ENCODE peak calls at places on chromosomes 11 and 22, in ten cellular contexts. N, P, V, A, O, I, C, T, M and Z are unnamed samples.

GRCh38 chr11:17267576-17267975 is 9.0 kb upstream of the NUCB2 start:
- DNase-seq in N (no peak), P (peak), V (no peak), A (no peak), O (no peak), I (no peak), C (peak), T (no peak), M (peak), Z (peak)

GRCh38 chr11:77093987-77094840 is 8.4 kb upstream of the OMP start:
- DNase-seq in N (no peak), P (no peak), V (no peak), A (no peak), O (no peak), I (no peak), C (no peak), T (no peak), M (peak), Z (no peak)

GRCh38 chr11:38784164-38784563 is 2186.1 kb upstream of the RAG2 start:
- DNase-seq in N (no peak), P (no peak), V (no peak), A (no peak), O (no peak), I (no peak), C (no peak), T (no peak), M (no peak), Z (no peak)

GRCh38 chr11:34940026-34940677 is 23.7 kb downstream of the PDHX start:
- DNase-seq in N (no peak), P (peak), V (no peak), A (no peak), O (no peak), I (no peak), C (peak), T (no peak), M (peak), Z (peak)

GRCh38 chr11:2771758-2772466 is 72.1 kb upstream of the KCNQ1OT1 start:
- DNase-seq in N (peak), P (no peak), V (no peak), A (no peak), O (peak), I (no peak), C (no peak), T (no peak), M (no peak), Z (no peak)

GRCh38 chr22:37549704-37550059 is 10.6 kb upstream of the CDC42EP1 start:
- DNase-seq in N (no peak), P (peak), V (peak), A (no peak), O (no peak), I (peak), C (no peak), T (peak), M (peak), Z (peak)

GRCh38 chr11:27599217-27599616 is 92.6 kb upstream of the LIN7C start:
- DNase-seq in N (no peak), P (no peak), V (no peak), A (no peak), O (no peak), I (no peak), C (no peak), T (no peak), M (no peak), Z (no peak)

GRCh38 chr22:19663286-19663815 is 51.0 kb upstream of the SEPTIN5 start:
- DNase-seq in N (no peak), P (peak), V (no peak), A (no peak), O (no peak), I (peak), C (peak), T (peak), M (peak), Z (peak)

GRCh38 chr11:103418014-103418413 is 308.8 kb downstream of the DYNC2H1 start:
- DNase-seq in N (no peak), P (no peak), V (no peak), A (no peak), O (no peak), I (no peak), C (no peak), T (no peak), M (no peak), Z (no peak)

GRCh38 chr11:69327741-69328191 is 33.8 kb downstream of the MYEOV start:
- DNase-seq in N (no peak), P (no peak), V (no peak), A (no peak), O (no peak), I (no peak), C (no peak), T (no peak), M (no peak), Z (no peak)

GRCh38 chr11:15714641-15715399 is 600.1 kb downstream of the INSC start:
- DNase-seq in N (no peak), P (peak), V (no peak), A (no peak), O (no peak), I (no peak), C (no peak), T (no peak), M (no peak), Z (no peak)

GRCh38 chr22:44249376-44250147 is 63.2 kb downstream of the SHISAL1 start:
- DNase-seq in N (peak), P (no peak), V (no peak), A (no peak), O (no peak), I (no peak), C (no peak), T (no peak), M (no peak), Z (no peak)

GRCh38 chr11:111982019-111982464 is 43.2 kb upstream of the DLAT start:
- DNase-seq in N (peak), P (peak), V (peak), A (peak), O (peak), I (peak), C (peak), T (peak), M (peak), Z (peak)

GRCh38 chr11:126083829-126084607 is 21.4 kb upstream of the CDON start:
- DNase-seq in N (no peak), P (no peak), V (no peak), A (no peak), O (no peak), I (peak), C (peak), T (peak), M (no peak), Z (no peak)

GRCh38 chr11:35845860-35846259 is 98.0 kb upstream of the LDLRAD3 start:
- DNase-seq in N (no peak), P (no peak), V (no peak), A (no peak), O (no peak), I (no peak), C (no peak), T (no peak), M (peak), Z (no peak)

GRCh38 chr11:62923634-62924411 is 2.7 kb upstream of the CHRM1 start:
- DNase-seq in N (no peak), P (no peak), V (no peak), A (no peak), O (peak), I (peak), C (peak), T (peak), M (no peak), Z (no peak)

GRCh38 chr22:48492371-48493320 is 1335.0 kb downstream of the BRD1 start:
- DNase-seq in N (peak), P (peak), V (peak), A (peak), O (peak), I (peak), C (peak), T (peak), M (peak), Z (peak)

GRCh38 chr11:48013269-48013901 is 33.0 kb downstream of the PTPRJ start:
- DNase-seq in N (peak), P (peak), V (no peak), A (no peak), O (peak), I (no peak), C (peak), T (peak), M (no peak), Z (no peak)

GRCh38 chr11:123973816-123974215 is 3.8 kb downstream of the OR10S1 start:
- DNase-seq in N (no peak), P (peak), V (no peak), A (no peak), O (no peak), I (no peak), C (no peak), T (no peak), M (peak), Z (peak)

GRCh38 chr11:66720223-66720898 is 8.7 kb downstream of the SPTBN2 start:
- DNase-seq in N (peak), P (peak), V (no peak), A (no peak), O (peak), I (peak), C (peak), T (peak), M (peak), Z (peak)

GRCh38 chr22:42902875-42903510 is 45.9 kb upstream of the ARFGAP3 start:
- DNase-seq in N (no peak), P (peak), V (peak), A (peak), O (no peak), I (peak), C (no peak), T (no peak), M (peak), Z (peak)

GRCh38 chr11:100709233-100709999 is 22.3 kb downstream of the ARHGAP42 start:
- DNase-seq in N (no peak), P (peak), V (no peak), A (no peak), O (no peak), I (no peak), C (peak), T (no peak), M (peak), Z (peak)

GRCh38 chr11:43852057-43852636 is 28.5 kb upstream of the ALKBH3 start:
- DNase-seq in N (peak), P (peak), V (peak), A (no peak), O (peak), I (peak), C (peak), T (peak), M (peak), Z (peak)

GRCh38 chr11:23991140-23991539 is 505.7 kb upstream of the LUZP2 start:
- DNase-seq in N (no peak), P (peak), V (no peak), A (no peak), O (no peak), I (no peak), C (no peak), T (no peak), M (peak), Z (peak)

GRCh38 chr11:85348945-85349344 is 278.2 kb downstream of the DLG2 start:
- DNase-seq in N (no peak), P (no peak), V (no peak), A (no peak), O (no peak), I (no peak), C (no peak), T (no peak), M (no peak), Z (no peak)

GRCh38 chr11:122745111-122745510 is 89.6 kb downstream of the UBASH3B start:
- DNase-seq in N (no peak), P (peak), V (no peak), A (no peak), O (no peak), I (no peak), C (no peak), T (no peak), M (no peak), Z (no peak)

GRCh38 chr11:94546886-94547285 is 3.2 kb downstream of the FUT4 start:
- DNase-seq in N (no peak), P (no peak), V (no peak), A (no peak), O (peak), I (peak), C (no peak), T (peak), M (no peak), Z (no peak)

GRCh38 chr22:40053460-40053859 is 58.7 kb downstream of the FAM83F start:
- DNase-seq in N (no peak), P (no peak), V (no peak), A (no peak), O (no peak), I (no peak), C (no peak), T (no peak), M (peak), Z (no peak)

GRCh38 chr11:8327761-8328192 is 64.1 kb upstream of the LMO1 start:
- DNase-seq in N (no peak), P (no peak), V (no peak), A (no peak), O (no peak), I (no peak), C (peak), T (no peak), M (no peak), Z (no peak)

GRCh38 chr11:28760676-28761390 is 652.6 kb downstream of the METTL15 start:
- DNase-seq in N (no peak), P (peak), V (no peak), A (no peak), O (no peak), I (no peak), C (no peak), T (no peak), M (peak), Z (peak)

GRCh38 chr11:47408598-47409439 is 429 bp downstream of the SLC39A13 start:
- DNase-seq in N (no peak), P (peak), V (peak), A (peak), O (no peak), I (no peak), C (no peak), T (peak), M (peak), Z (peak)

GRCh38 chr11:126607374-126607773 is 251.9 kb downstream of the ST3GAL4 start:
- DNase-seq in N (no peak), P (peak), V (no peak), A (no peak), O (no peak), I (peak), C (peak), T (peak), M (peak), Z (peak)

GRCh38 chr22:22824340-22825212 is 63.0 kb upstream of the IGLL5 start:
- DNase-seq in N (no peak), P (no peak), V (no peak), A (no peak), O (no peak), I (no peak), C (no peak), T (no peak), M (no peak), Z (no peak)

GRCh38 chr11:105790841-105791240 is 181.0 kb downstream of the GRIA4 start:
- DNase-seq in N (no peak), P (no peak), V (no peak), A (no peak), O (no peak), I (no peak), C (no peak), T (peak), M (no peak), Z (no peak)

GRCh38 chr11:697028-697491 is 1.4 kb downstream of the TMEM80 start:
- DNase-seq in N (no peak), P (peak), V (peak), A (no peak), O (no peak), I (no peak), C (peak), T (peak), M (peak), Z (peak)

GRCh38 chr22:22394589-22394988 is 114.0 kb downstream of the ZNF280B start:
- DNase-seq in N (no peak), P (no peak), V (no peak), A (no peak), O (peak), I (no peak), C (no peak), T (no peak), M (no peak), Z (no peak)

GRCh38 chr22:27726726-27727449 is 74.7 kb downstream of the MN1 start:
- DNase-seq in N (peak), P (peak), V (peak), A (peak), O (no peak), I (no peak), C (no peak), T (no peak), M (peak), Z (peak)

GRCh38 chr22:50473855-50474671 is 772 bp downstream of the SBF1 start:
- DNase-seq in N (no peak), P (peak), V (no peak), A (no peak), O (no peak), I (peak), C (peak), T (peak), M (peak), Z (peak)

GRCh38 chr22:50476819-50477344 is 2.0 kb upstream of the SBF1 start:
- DNase-seq in N (no peak), P (no peak), V (no peak), A (no peak), O (no peak), I (no peak), C (no peak), T (no peak), M (no peak), Z (no peak)

GRCh38 chr22:50474711-50475651 is at the start of gene SBF1:
- DNase-seq in N (peak), P (peak), V (peak), A (peak), O (peak), I (peak), C (peak), T (peak), M (peak), Z (peak)

GRCh38 chr22:50477923-50478322 is 3.1 kb upstream of the SBF1 start:
- DNase-seq in N (no peak), P (no peak), V (no peak), A (no peak), O (no peak), I (no peak), C (no peak), T (no peak), M (no peak), Z (no peak)

GRCh38 chr22:50475652-50476002 is 792 bp upstream of the SBF1 start:
- DNase-seq in N (no peak), P (no peak), V (no peak), A (no peak), O (no peak), I (no peak), C (no peak), T (no peak), M (no peak), Z (no peak)
- TF ChIP-seq CTCF in N (no peak), P (no peak), V (no peak), A (no peak), O (no peak), I (no peak), C (no peak), T (no peak), M (no peak), Z (no peak)

GRCh38 chr11:45371251-45371749 is 85.2 kb upstream of the SYT13 start:
- DNase-seq in N (peak), P (peak), V (peak), A (peak), O (peak), I (peak), C (peak), T (peak), M (peak), Z (peak)
- H3K4me3 ChIP-seq in N (no peak), P (no peak), V (no peak), A (no peak), O (no peak), I (no peak), C (no peak), T (no peak), M (no peak), Z (no peak)

DNA sequence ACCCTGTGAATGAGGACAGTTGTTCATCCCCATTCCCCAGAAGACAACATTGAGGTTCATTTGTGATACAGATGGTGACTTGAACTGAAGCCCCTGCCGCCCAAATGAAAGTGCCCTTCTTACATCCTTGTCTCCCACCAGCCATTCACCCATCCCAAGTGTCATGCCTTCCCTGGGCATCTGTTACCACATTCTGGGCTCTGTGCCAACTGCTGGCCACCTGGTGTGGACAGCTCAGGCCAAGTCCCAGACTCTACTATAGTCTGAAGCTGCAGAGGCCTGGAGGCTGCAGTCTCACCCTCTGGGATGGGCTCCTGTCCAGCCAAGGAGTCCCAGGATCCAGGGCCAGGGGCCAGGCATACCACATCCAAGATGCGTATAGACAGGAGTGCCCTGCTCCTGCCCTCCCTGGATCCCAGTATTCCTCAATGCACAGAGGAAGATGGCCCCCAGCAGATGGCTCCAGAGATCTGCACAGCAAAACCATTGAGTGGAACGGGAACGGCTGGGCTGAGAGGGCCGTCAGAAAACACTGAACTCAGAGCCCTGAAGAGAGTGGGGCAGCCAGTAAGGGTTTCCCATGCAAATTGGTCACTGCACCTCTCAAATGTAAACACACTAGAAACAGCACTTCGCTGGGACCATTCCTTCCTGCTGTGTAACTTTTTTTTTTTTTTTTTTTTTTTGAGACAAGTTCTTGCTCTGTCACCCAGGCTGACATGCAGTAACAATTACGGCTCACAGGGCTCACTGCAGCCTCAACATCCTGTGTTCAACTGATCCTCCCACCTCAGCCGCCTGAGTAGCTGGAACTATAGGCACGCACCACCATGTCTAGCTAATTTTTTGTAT is 22.8 kb downstream of the ARRB1 start:
- DNase-seq in N (peak), P (peak), V (peak), A (peak), O (peak), I (peak), C (peak), T (peak), M (peak), Z (peak)
- TF ChIP-seq CTCF in N (peak), P (peak), V (peak), A (peak), O (peak), I (peak), C (peak), T (peak), M (peak), Z (peak)

DNA sequence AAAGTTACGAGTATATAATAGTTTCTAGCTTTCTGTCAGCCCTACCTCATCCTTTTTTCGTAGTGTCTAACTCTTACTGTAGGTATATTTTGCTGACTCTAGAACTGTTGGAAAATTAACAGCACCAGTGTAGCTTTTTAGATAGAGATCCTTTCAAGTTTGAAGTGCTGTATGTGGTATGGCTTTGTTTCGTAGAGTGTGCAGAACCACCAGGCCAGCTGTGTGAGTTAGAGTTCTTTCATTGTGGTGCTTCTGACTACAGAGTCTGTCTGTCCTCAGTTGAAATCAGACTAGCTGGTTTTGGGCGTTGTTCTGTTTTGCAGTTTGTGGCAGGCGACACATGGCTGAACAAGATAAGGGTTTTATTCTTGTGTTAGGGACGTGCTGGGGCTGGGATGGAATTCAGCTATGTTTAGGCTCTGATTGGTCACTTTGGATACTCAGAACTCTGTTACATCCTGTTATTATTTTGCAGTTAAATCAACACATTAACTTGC is 3.2 kb downstream of the ARHGEF12 start:
- DNase-seq in N (no peak), P (peak), V (no peak), A (no peak), O (peak), I (peak), C (no peak), T (no peak), M (peak), Z (peak)
- H3K4me3 ChIP-seq in N (no peak), P (peak), V (peak), A (peak), O (no peak), I (peak), C (no peak), T (no peak), M (peak), Z (peak)

GRCh38 chr11:68009391-68010000 is 631 bp upstream of the ALDH3B1 start:
- DNase-seq in N (no peak), P (peak), V (no peak), A (no peak), O (peak), I (no peak), C (peak), T (peak), M (peak), Z (peak)
- TF ChIP-seq CTCF in N (no peak), P (peak), V (peak), A (peak), O (no peak), I (peak), C (no peak), T (peak), M (peak), Z (peak)

DNA sequence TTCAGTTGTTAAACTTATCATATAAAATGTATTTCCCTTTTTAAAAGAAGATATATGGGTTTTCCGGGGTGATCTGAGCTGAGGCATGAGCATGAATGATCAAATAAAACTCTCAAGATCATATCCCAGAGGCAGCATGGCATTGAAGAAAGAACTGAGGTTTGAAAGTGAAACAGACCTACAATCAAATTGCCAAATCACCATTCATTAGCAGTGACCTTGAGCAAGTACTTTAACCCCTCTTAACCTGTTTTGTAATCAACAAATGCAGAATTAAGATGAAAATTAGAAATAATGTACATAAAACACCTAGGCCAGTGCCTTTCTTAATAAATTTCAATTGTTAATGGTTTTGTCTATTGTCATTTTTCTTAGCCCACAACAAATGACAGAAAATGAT is 116.0 kb downstream of the RBFOX2 start:
- DNase-seq in N (no peak), P (no peak), V (no peak), A (no peak), O (no peak), I (no peak), C (no peak), T (no peak), M (no peak), Z (no peak)
- H3K4me3 ChIP-seq in N (no peak), P (no peak), V (no peak), A (no peak), O (no peak), I (no peak), C (no peak), T (no peak), M (no peak), Z (no peak)